ENCODE peak calls at places on chromosomes 2 and 18, in four cellular contexts. M is fibroblast of pulmonary artery, S is fibroblast of mammary gland, P is coronary artery. U is an unnamed sample.
A peak's percentile ranks its signal among the peaks of the same experiment; 100 is the strongest.

GRCh38 chr2:218003265-218003950 is 613 bp upstream of the TNS1 start:
- DNase-seq in M (peak; percentile 81), S (peak; percentile 89), P (no peak), U (peak; percentile 33)

GRCh38 chr2:239400000-239400831 is 604 bp downstream of the HDAC4 start:
- DNase-seq in M (peak; percentile 15), S (no peak), P (peak; percentile 73), U (no peak)

GRCh38 chr2:18440141-18440605 is 120.3 kb downstream of the RDH14 start:
- DNase-seq in M (peak; percentile 49), S (peak; percentile 97), P (no peak), U (peak; percentile 42)

GRCh38 chr2:190446193-190446592 is 38.0 kb downstream of the MFSD6 start:
- DNase-seq in M (no peak), S (no peak), P (no peak), U (no peak)

GRCh38 chr2:64317712-64318475 is 136.1 kb upstream of the LGALSL start:
- DNase-seq in M (no peak), S (no peak), P (no peak), U (no peak)

GRCh38 chr2:1162768-1163584 is 212.3 kb downstream of the SNTG2 start:
- DNase-seq in M (no peak), S (no peak), P (no peak), U (peak; percentile 25)

GRCh38 chr2:172253190-172254052 is 150.7 kb upstream of the DLX2 start:
- DNase-seq in M (peak; percentile 99), S (peak; percentile 100), P (peak; percentile 81), U (peak; percentile 99)

GRCh38 chr18:12326711-12327460 is 18.8 kb downstream of the TUBB6 start:
- DNase-seq in M (no peak), S (no peak), P (no peak), U (no peak)

GRCh38 chr2:88845772-88846661 is 154.5 kb downstream of the RPIA start:
- DNase-seq in M (no peak), S (no peak), P (no peak), U (no peak)

GRCh38 chr2:150228936-150229335 is 258.5 kb downstream of the RND3 start:
- DNase-seq in M (no peak), S (peak; percentile 12), P (no peak), U (no peak)

GRCh38 chr2:230901006-230901405 is 24.0 kb downstream of the GPR55 start:
- DNase-seq in M (no peak), S (no peak), P (no peak), U (no peak)

GRCh38 chr2:213848631-213849030 is 562.2 kb upstream of the VWC2L start:
- DNase-seq in M (peak; percentile 0), S (peak; percentile 77), P (no peak), U (peak; percentile 57)

GRCh38 chr18:55927831-55928230 is 339.8 kb upstream of the TCF4 start:
- DNase-seq in M (peak; percentile 14), S (peak; percentile 87), P (no peak), U (peak; percentile 73)

GRCh38 chr18:58789856-58790255 is 74.8 kb upstream of the ZNF532 start:
- DNase-seq in M (no peak), S (no peak), P (no peak), U (no peak)

GRCh38 chr2:141331127-141331526 is 799.7 kb downstream of the LRP1B start:
- DNase-seq in M (peak; percentile 84), S (peak; percentile 91), P (no peak), U (peak; percentile 80)

GRCh38 chr2:108189316-108189715 is 50.5 kb upstream of the SULT1C3 start:
- DNase-seq in M (no peak), S (peak; percentile 26), P (no peak), U (no peak)

GRCh38 chr2:188940171-188940570 is 34.0 kb upstream of the COL3A1 start:
- DNase-seq in M (peak; percentile 84), S (peak; percentile 60), P (no peak), U (peak; percentile 49)

GRCh38 chr2:162828545-162828944 is 10.0 kb downstream of the KCNH7 start:
- DNase-seq in M (no peak), S (no peak), P (no peak), U (no peak)

GRCh38 chr2:82256983-82257382 is 1952.4 kb upstream of the LRRTM1 start:
- DNase-seq in M (no peak), S (no peak), P (no peak), U (no peak)

GRCh38 chr2:20352230-20353216 is 1.9 kb upstream of the PUM2 start:
- DNase-seq in M (no peak), S (no peak), P (no peak), U (no peak)

GRCh38 chr18:62749389-62749788 is 34.0 kb downstream of the PHLPP1 start:
- DNase-seq in M (no peak), S (no peak), P (no peak), U (no peak)

GRCh38 chr18:62754026-62754425 is 38.7 kb downstream of the PHLPP1 start:
- DNase-seq in M (no peak), S (no peak), P (no peak), U (no peak)

GRCh38 chr18:62751977-62752376 is 36.6 kb downstream of the PHLPP1 start:
- DNase-seq in M (no peak), S (no peak), P (no peak), U (no peak)

GRCh38 chr18:62755454-62755853 is 40.1 kb downstream of the PHLPP1 start:
- DNase-seq in M (no peak), S (no peak), P (no peak), U (no peak)

GRCh38 chr18:62751341-62751821 is 36.0 kb downstream of the PHLPP1 start:
- DNase-seq in M (peak; percentile 64), S (no peak), P (no peak), U (peak; percentile 58)
- H3K4me3 ChIP-seq in M (no peak overlapping the region), S (no peak overlapping the region), P (no peak overlapping the region), U (no peak overlapping the region)

DNA sequence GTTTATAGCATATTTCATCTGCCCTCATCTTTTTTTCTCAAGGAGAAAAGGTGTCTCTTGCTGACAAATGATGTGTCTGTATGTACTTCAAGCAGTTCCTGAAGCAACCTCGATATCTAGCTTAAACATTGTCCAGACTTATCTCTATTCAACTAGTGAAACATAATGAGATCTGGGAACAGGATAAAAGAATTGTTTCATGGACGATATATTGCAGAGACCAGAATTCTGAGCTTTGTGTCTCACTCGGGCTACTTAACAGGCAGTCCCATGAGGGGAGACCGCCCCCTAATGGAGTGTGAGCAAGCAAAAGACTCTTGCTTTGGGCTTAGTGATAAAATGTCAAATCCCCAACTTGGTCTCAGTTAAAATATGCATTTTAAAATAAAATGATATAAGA is 929.2 kb upstream of the SOX11 start:
- DNase-seq in M (no peak), S (no peak), P (no peak), U (peak; percentile 20)
- TF ChIP-seq CTCF in M (no peak), S (no peak), P (no peak), U (peak; percentile 32)

DNA sequence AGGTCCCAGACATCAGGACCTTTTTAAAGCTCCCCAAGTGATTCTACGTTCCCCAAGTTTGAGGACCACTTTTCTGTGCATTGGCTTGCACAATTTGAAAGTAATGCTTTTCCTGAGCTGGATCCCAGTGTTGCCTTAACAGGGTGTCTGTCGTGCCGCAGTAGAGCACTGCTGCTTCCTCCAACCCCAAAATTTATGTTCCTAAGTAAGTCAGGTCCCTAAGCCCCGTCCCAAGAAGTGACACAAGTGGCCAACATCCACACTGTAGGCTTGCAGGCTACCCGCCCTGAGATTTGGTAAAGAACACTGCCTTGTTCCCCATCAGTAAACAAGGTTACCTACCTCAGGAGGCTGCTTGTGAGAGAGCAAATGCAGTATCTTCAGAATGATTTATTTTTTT is 2.0 kb downstream of the SFT2D3 start:
- DNase-seq in M (no peak), S (no peak), P (no peak), U (no peak)
- H3K4me3 ChIP-seq in M (no peak overlapping the region), S (no peak overlapping the region), P (peak overlapping the region; percentile 8), U (no peak overlapping the region)

GRCh38 chr2:72934683-72935610 is 17.6 kb downstream of the EMX1 start:
- DNase-seq in M (no peak), S (no peak), P (no peak), U (no peak)
- TF ChIP-seq CTCF in M (peak; percentile 11), S (peak; percentile 13), P (no peak), U (peak; percentile 2)

U was measured in astrocyte of the spinal cord.